ENCODE peak calls at places on chromosomes 12 and 14, in four cellular contexts. U, O, C and W are unnamed samples.
A peak's percentile ranks its signal among the peaks of the same experiment; 100 is the strongest.

GRCh38 chr12:53122961-53123468 is 19.7 kb downstream of the SOAT2 start:
- DNase-seq in U (no peak), O (no peak), C (no peak), W (no peak)

GRCh38 chr12:85445060-85445938 is 165.3 kb downstream of the ALX1 start:
- DNase-seq in U (no peak), O (no peak), C (no peak), W (no peak)

GRCh38 chr12:51855586-51856428 is 7.3 kb upstream of the FIGNL2 start:
- DNase-seq in U (peak; percentile 58), O (no peak), C (no peak), W (peak; percentile 42)

GRCh38 chr14:100578552-100578951 is 8.7 kb downstream of the BEGAIN start:
- DNase-seq in U (no peak), O (no peak), C (no peak), W (no peak)

GRCh38 chr12:42213023-42213422 is 25.0 kb downstream of the YAF2 start:
- DNase-seq in U (no peak), O (no peak), C (no peak), W (peak; percentile 61)

GRCh38 chr12:24507827-24508226 is 441.1 kb downstream of the BCAT1 start:
- DNase-seq in U (no peak), O (no peak), C (no peak), W (no peak)

GRCh38 chr14:92759300-92759678 is 10.9 kb upstream of the LGMN start:
- DNase-seq in U (no peak), O (peak; percentile 74), C (no peak), W (peak; percentile 17)

GRCh38 chr12:82089369-82090121 is 268.6 kb downstream of the CCDC59 start:
- DNase-seq in U (no peak), O (no peak), C (no peak), W (no peak)

GRCh38 chr12:32229971-32230606 is 123.4 kb downstream of the BICD1 start:
- DNase-seq in U (no peak), O (no peak), C (no peak), W (no peak)

GRCh38 chr14:88411039-88411438 is 25.6 kb downstream of the SPATA7 start:
- DNase-seq in U (peak; percentile 67), O (peak; percentile 43), C (no peak), W (no peak)

GRCh38 chr14:60724080-60724618 is at the start of gene SIX4:
- DNase-seq in U (peak; percentile 84), O (peak; percentile 87), C (peak; percentile 78), W (peak; percentile 85)

GRCh38 chr14:33932526-33933292 is 18.2 kb downstream of the EGLN3 start:
- DNase-seq in U (no peak), O (no peak), C (no peak), W (no peak)

GRCh38 chr14:54570651-54571415 is 3.9 kb downstream of the SAMD4A start:
- DNase-seq in U (no peak), O (no peak), C (no peak), W (peak; percentile 63)

GRCh38 chr12:42798811-42799438 is 209.4 kb upstream of the PRICKLE1 start:
- DNase-seq in U (no peak), O (no peak), C (no peak), W (no peak)

GRCh38 chr12:47877081-47877480 is 27.7 kb downstream of the VDR start:
- DNase-seq in U (no peak), O (no peak), C (no peak), W (no peak)

GRCh38 chr12:1870086-1870485 is 48.4 kb downstream of the CACNA2D4 start:
- DNase-seq in U (no peak), O (no peak), C (no peak), W (no peak)

GRCh38 chr14:100830681-100831080 is 4.8 kb downstream of the MEG3 start:
- DNase-seq in U (no peak), O (no peak), C (no peak), W (no peak)

GRCh38 chr14:80629606-80630005 is 311.9 kb downstream of the CEP128 start:
- DNase-seq in U (no peak), O (no peak), C (no peak), W (no peak)

GRCh38 chr14:77406718-77407117 is 16.6 kb downstream of the NOXRED1 start:
- DNase-seq in U (no peak), O (peak; percentile 32), C (no peak), W (no peak)

GRCh38 chr14:53517276-53517960 is 364.3 kb upstream of the DDHD1 start:
- DNase-seq in U (no peak), O (no peak), C (no peak), W (no peak)

GRCh38 chr12:292186-292585 is 29.6 kb upstream of the SLC6A13 start:
- DNase-seq in U (no peak), O (no peak), C (no peak), W (no peak)

GRCh38 chr12:46459111-46459510 is 86.5 kb upstream of the SLC38A2 start:
- DNase-seq in U (no peak), O (no peak), C (no peak), W (peak; percentile 74)

GRCh38 chr14:69636718-69637480 is 25.5 kb downstream of the SUSD6 start:
- DNase-seq in U (no peak), O (no peak), C (no peak), W (no peak)

GRCh38 chr14:37054144-37054543 is 118.3 kb downstream of the SLC25A21 start:
- DNase-seq in U (no peak), O (no peak), C (no peak), W (no peak)

GRCh38 chr14:40393143-40393542 is 960.9 kb upstream of the FBXO33 start:
- DNase-seq in U (no peak), O (no peak), C (no peak), W (no peak)

GRCh38 chr12:57063991-57064725 is 14.2 kb upstream of the MYO1A start:
- DNase-seq in U (no peak), O (no peak), C (no peak), W (no peak)

GRCh38 chr14:95471526-95472304 is 44.7 kb downstream of the SYNE3 start:
- DNase-seq in U (no peak), O (no peak), C (no peak), W (no peak)

GRCh38 chr14:74258705-74259035 is 19.4 kb downstream of the VSX2 start:
- DNase-seq in U (no peak), O (no peak), C (no peak), W (no peak)
- TF ChIP-seq EZH2 in U (peak; percentile 70), O (no peak), C (no peak), W (no peak)

GRCh38 chr12:20194171-20194570 is 174.2 kb upstream of the PDE3A start:
- DNase-seq in U (no peak), O (no peak), C (peak; percentile 41), W (peak; percentile 30)
- TF ChIP-seq MAX in U (no peak), O (no peak), C (no peak), W (no peak)

GRCh38 chr14:104293231-104293841 is 154.9 kb downstream of the KIF26A start:
- DNase-seq in U (no peak), O (no peak), C (no peak), W (no peak)

GRCh38 chr14:104291123-104292000 is 153.0 kb downstream of the KIF26A start:
- DNase-seq in U (no peak), O (no peak), C (peak; percentile 27), W (no peak)

GRCh38 chr14:104290756-104291122 is 152.4 kb downstream of the KIF26A start:
- DNase-seq in U (no peak), O (no peak), C (no peak), W (no peak)

GRCh38 chr14:104293851-104294627 is 155.7 kb downstream of the KIF26A start:
- DNase-seq in U (no peak), O (no peak), C (no peak), W (no peak)

DNA sequence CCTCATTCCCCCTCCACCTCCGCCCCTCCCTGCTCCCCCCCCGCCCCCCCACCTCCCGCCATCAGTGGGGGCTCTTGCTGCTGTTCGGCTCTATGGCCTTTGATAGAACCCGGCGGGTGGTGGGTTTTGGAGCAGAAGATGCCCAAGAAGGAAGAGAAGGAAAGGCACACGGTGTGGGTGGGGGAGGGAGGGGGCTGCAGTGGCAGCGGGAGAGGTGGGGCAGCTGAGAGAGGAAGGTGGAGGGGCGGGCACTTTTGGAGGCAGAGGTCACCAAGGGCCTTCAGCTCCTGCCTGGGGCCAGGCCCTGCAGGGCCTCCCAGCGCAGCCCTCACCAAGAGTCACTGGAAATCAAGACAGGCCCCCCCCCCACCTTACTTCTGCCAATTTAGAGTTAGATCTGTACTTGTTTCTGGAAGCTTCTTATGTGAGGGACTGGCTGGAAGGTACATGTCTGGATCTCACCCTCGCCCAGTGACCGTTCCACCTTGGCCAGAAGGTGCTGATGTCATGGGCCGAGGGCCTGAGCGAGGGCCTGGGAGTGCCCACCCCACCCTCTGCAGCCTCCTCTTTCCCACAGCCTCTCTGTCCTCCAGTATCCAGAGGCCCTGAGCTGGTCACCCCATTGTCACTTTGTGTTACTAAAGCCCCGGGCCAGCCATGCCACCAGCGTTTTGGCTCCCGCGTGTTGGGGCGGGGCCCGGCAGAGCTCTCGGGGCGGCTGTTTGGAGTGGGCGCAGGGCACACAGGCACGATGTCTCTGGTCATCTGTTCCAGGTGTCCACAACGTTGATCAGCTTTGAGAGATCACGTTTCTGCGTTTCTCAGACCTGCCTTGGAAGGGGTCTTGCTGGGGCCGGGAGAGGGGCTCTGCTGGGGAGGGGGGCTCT is 153.9 kb downstream of the KIF26A start:
- DNase-seq in U (no peak), O (no peak), C (no peak), W (no peak)
- TF ChIP-seq JUN in U (no peak), O (no peak), C (no peak), W (no peak)

GRCh38 chr12:117360551-117361311 is 695 bp downstream of the NOS1 start:
- DNase-seq in U (no peak), O (no peak), C (no peak), W (no peak)
- TF ChIP-seq EZH2 in U (no peak), O (no peak), C (peak; percentile 69), W (peak; percentile 87)